ENCODE peak calls at places on chromosomes 6 and 20, in four cellular contexts. G is AG04450, D is tibial nerve, Y is aorta. T is an unnamed sample.

GRCh38 chr20:63587256-63587655 is 13.2 kb upstream of the HELZ2 start:
- DNase-seq in G (no peak), D (no peak), Y (peak), T (no peak)

GRCh38 chr6:164322533-164322932 is 908.0 kb downstream of the QKI start:
- DNase-seq in G (no peak), D (no peak), Y (no peak), T (no peak)

GRCh38 chr6:11785449-11785951 is 6.9 kb upstream of the ADTRP start:
- DNase-seq in G (no peak), D (no peak), Y (no peak), T (no peak)

GRCh38 chr6:121901432-121901831 is 466.0 kb downstream of the GJA1 start:
- DNase-seq in G (no peak), D (no peak), Y (no peak), T (no peak)

GRCh38 chr20:841568-842546 is 8.3 kb downstream of the FAM110A start:
- DNase-seq in G (no peak), D (no peak), Y (peak), T (no peak)

GRCh38 chr6:116766506-116767176 is 1.1 kb upstream of the FAM162B start:
- DNase-seq in G (no peak), D (no peak), Y (no peak), T (no peak)

GRCh38 chr6:107198631-107199416 is 83.5 kb upstream of the BEND3 start:
- DNase-seq in G (no peak), D (no peak), Y (no peak), T (no peak)

GRCh38 chr6:161418458-161418945 is 144.6 kb upstream of the AGPAT4 start:
- DNase-seq in G (peak), D (peak), Y (no peak), T (peak)

GRCh38 chr20:45392733-45393132 is 14.6 kb upstream of the TP53TG5 start:
- DNase-seq in G (no peak), D (no peak), Y (no peak), T (no peak)

GRCh38 chr6:135393289-135393688 is 104.3 kb downstream of the AHI1 start:
- DNase-seq in G (no peak), D (no peak), Y (no peak), T (no peak)

GRCh38 chr6:46290916-46291633 is 120.3 kb upstream of the ENPP5 start:
- DNase-seq in G (no peak), D (no peak), Y (no peak), T (no peak)

GRCh38 chr6:73964455-73964854 is 268.5 kb downstream of the CD109 start:
- DNase-seq in G (no peak), D (no peak), Y (no peak), T (no peak)

GRCh38 chr6:144248003-144248402 is 37.1 kb upstream of the UTRN start:
- DNase-seq in G (no peak), D (no peak), Y (no peak), T (no peak)

GRCh38 chr20:63624486-63624885 is 2.4 kb downstream of the GMEB2 start:
- DNase-seq in G (no peak), D (no peak), Y (peak), T (no peak)

GRCh38 chr6:160400426-160400825 is 52.2 kb downstream of the SLC22A3 start:
- DNase-seq in G (no peak), D (no peak), Y (no peak), T (no peak)

GRCh38 chr6:109718991-109719390 is 27.9 kb downstream of the FIG4 start:
- DNase-seq in G (no peak), D (no peak), Y (no peak), T (no peak)

GRCh38 chr20:20594171-20594530 is 118.3 kb downstream of the RALGAPA2 start:
- DNase-seq in G (no peak), D (peak), Y (no peak), T (peak)

GRCh38 chr6:132730560-132730959 is 16.7 kb upstream of the VNN1 start:
- DNase-seq in G (peak), D (no peak), Y (no peak), T (no peak)

GRCh38 chr20:49318430-49319203 is 40.8 kb upstream of the ZNFX1 start:
- DNase-seq in G (no peak), D (no peak), Y (peak), T (no peak)

GRCh38 chr20:63708301-63709148 is 686 bp downstream of the ZGPAT start:
- DNase-seq in G (no peak), D (no peak), Y (no peak), T (no peak)

GRCh38 chr20:59063358-59064213 is 21.0 kb upstream of the PRELID3B start:
- DNase-seq in G (peak), D (no peak), Y (no peak), T (no peak)

GRCh38 chr6:117138920-117139319 is 126.4 kb upstream of the VGLL2 start:
- DNase-seq in G (no peak), D (peak), Y (no peak), T (no peak)

GRCh38 chr20:25135031-25135430 is 53.1 kb upstream of the VSX1 start:
- DNase-seq in G (no peak), D (no peak), Y (no peak), T (no peak)

GRCh38 chr6:6685249-6685667 is 96.7 kb downstream of the LY86 start:
- DNase-seq in G (no peak), D (no peak), Y (no peak), T (no peak)

GRCh38 chr6:79984261-79984660 is 20.2 kb upstream of the TTK start:
- DNase-seq in G (no peak), D (no peak), Y (no peak), T (no peak)

GRCh38 chr6:25173951-25174474 is 105.2 kb upstream of the CARMIL1 start:
- DNase-seq in G (peak), D (no peak), Y (no peak), T (peak)

GRCh38 chr20:50572922-50573777 is 63.0 kb downstream of the PTPN1 start:
- DNase-seq in G (peak), D (peak), Y (peak), T (no peak)

GRCh38 chr20:50611128-50611810 is 80.1 kb downstream of the RIPOR3 start:
- DNase-seq in G (no peak), D (no peak), Y (no peak), T (no peak)

GRCh38 chr6:151196571-151196970 is 43.2 kb upstream of the AKAP12 start:
- DNase-seq in G (peak), D (peak), Y (no peak), T (no peak)

GRCh38 chr6:44629636-44630035 is 242.1 kb downstream of the CDC5L start:
- DNase-seq in G (no peak), D (no peak), Y (no peak), T (no peak)

GRCh38 chr20:35773154-35773751 is 1.4 kb downstream of the PHF20 start:
- DNase-seq in G (no peak), D (peak), Y (no peak), T (no peak)

GRCh38 chr6:151014404-151015150 is 149.1 kb downstream of the MTHFD1L start:
- DNase-seq in G (no peak), D (peak), Y (peak), T (peak)

GRCh38 chr20:49281059-49281912 is 3.4 kb upstream of the ZNFX1 start:
- DNase-seq in G (no peak), D (no peak), Y (no peak), T (peak)

GRCh38 chr20:58306421-58307261 is 2.9 kb upstream of the RAB22A start:
- DNase-seq in G (peak), D (peak), Y (no peak), T (peak)

GRCh38 chr6:28742668-28743270 is 181.0 kb downstream of the TRIM27 start:
- DNase-seq in G (no peak), D (no peak), Y (no peak), T (no peak)

GRCh38 chr20:2140561-2140960 is 38.9 kb downstream of the STK35 start:
- DNase-seq in G (no peak), D (peak), Y (peak), T (no peak)

GRCh38 chr6:1023229-1023628 is 288.7 kb upstream of the FOXQ1 start:
- DNase-seq in G (no peak), D (no peak), Y (no peak), T (no peak)

GRCh38 chr20:14526891-14527290 is 189.5 kb upstream of the FLRT3 start:
- DNase-seq in G (no peak), D (no peak), Y (no peak), T (no peak)

GRCh38 chr6:11218827-11219826 is 13.3 kb downstream of the NEDD9 start:
- DNase-seq in G (no peak), D (peak), Y (no peak), T (no peak)

DNA sequence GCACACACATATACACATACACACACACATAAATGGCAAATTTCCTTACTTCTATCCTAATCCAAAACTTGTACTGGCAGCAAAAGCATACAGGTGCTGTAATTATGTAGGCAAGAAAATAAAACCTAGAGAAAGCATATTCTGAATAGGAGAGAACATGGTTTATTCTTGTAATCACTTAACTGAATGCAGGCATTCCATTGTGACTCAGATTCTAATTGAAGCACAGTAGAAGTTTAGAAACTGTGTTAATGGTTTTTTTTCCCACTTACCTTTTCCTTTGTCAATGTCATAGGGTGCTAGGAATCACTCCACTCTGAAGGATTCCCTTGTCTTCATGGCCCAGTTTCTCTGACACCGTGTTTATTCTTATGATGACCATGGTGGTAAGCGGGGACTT is 164.1 kb downstream of the OGFRL1 start:
- DNase-seq in G (no peak), D (no peak), Y (no peak), T (no peak)
- H3K4me3 ChIP-seq in G (no peak), D (no peak), Y (no peak), T (no peak)

DNA sequence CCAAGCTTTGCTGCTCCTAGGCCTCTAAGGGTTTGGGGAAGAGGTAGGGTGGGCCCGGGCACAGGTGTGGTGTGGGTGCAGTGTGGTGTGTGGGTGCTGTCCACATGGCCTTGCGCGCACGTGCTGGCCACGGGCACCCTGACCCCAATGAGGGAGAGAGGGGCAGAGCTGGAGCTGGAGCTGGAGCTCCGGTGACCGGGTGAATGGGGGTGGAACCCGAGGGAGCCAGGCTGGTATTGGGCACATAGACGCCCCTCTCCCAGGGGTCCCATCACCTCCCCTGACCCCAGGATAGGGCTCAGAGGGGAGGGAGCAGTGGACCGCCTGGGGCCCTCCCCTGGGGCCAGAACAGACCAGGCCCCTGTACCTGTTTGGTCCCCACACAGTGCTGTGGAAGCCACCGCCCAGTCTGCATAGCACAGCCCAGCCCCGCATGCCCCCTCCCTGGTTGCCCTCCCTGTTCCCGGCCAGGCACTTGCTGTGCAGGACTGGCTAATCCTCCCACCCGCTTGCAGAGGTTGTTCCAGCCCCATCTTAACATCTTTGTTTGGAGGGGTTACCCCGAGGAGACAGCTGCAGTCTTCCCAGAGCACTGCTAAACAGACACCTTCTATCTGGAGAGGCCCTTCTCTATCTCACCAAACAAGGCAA is 984 bp downstream of the ADAM33 start:
- DNase-seq in G (no peak), D (no peak), Y (no peak), T (no peak)
- H3K4me3 ChIP-seq in G (peak), D (peak), Y (peak), T (no peak)

GRCh38 chr20:19405958-19406357 is 193.5 kb downstream of the SLC24A3 start:
- DNase-seq in G (no peak), D (no peak), Y (no peak), T (no peak)

GRCh38 chr20:19404836-19405235 is 192.4 kb downstream of the SLC24A3 start:
- DNase-seq in G (no peak), D (no peak), Y (no peak), T (no peak)

GRCh38 chr20:19407731-19408130 is 195.3 kb downstream of the SLC24A3 start:
- DNase-seq in G (no peak), D (no peak), Y (no peak), T (no peak)

GRCh38 chr20:19408971-19409370 is 196.5 kb downstream of the SLC24A3 start:
- DNase-seq in G (no peak), D (no peak), Y (no peak), T (no peak)

GRCh38 chr20:19406371-19406770 is 193.9 kb downstream of the SLC24A3 start:
- DNase-seq in G (no peak), D (no peak), Y (no peak), T (no peak)
- H3K4me3 ChIP-seq in G (no peak), D (no peak), Y (no peak), T (no peak)

DNA sequence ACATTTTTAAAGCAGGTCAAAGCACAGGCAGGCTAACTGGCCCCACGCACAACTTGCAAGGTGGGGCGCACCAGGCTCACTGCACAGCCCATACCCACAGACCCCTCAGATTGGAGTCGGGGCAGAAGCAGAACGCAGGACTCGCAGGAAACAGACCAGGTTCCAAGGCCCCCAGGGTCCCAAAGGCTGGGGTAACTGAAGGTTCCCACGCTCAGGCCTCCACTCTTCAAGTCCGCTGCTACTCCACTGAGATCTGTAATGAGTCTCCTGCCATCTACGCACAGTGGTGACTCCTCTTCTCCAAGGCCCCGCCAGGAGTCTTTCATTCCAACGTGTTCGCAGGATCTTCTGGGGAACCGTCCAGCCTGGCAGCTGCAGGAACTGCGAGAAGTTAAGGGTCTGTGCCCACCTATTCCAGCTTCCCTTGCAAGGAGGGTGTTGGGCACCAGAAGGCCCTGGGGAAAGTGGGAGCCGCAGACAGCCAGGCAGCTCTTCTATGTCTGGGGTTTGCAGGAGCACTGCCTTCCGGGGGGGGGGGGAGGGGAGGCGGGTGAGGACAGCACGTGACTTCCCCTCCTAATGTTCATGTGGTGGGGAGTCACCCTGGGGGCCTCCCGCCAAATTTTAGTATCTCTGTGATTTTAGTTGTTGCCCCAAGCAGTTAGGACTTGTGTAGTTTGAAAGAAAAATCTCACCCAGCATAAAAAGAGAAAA is 2.0 kb upstream of the TAF4 start:
- DNase-seq in G (no peak), D (no peak), Y (no peak), T (no peak)
- H3K4me3 ChIP-seq in G (no peak), D (no peak), Y (no peak), T (no peak)

GRCh38 chr20:53642196-53643030 is 48.8 kb upstream of the ZNF217 start:
- DNase-seq in G (no peak), D (peak), Y (no peak), T (peak)
- H3K4me3 ChIP-seq in G (no peak), D (no peak), Y (no peak), T (no peak)

GRCh38 chr6:19444041-19444440 is 393.1 kb upstream of the ID4 start:
- DNase-seq in G (no peak), D (no peak), Y (no peak), T (no peak)

GRCh38 chr6:19434065-19434464 is 403.1 kb upstream of the ID4 start:
- DNase-seq in G (no peak), D (no peak), Y (no peak), T (no peak)

GRCh38 chr6:19435755-19436154 is 401.4 kb upstream of the ID4 start:
- DNase-seq in G (no peak), D (no peak), Y (no peak), T (no peak)

GRCh38 chr6:19433101-19433500 is 404.1 kb upstream of the ID4 start:
- DNase-seq in G (no peak), D (no peak), Y (no peak), T (no peak)

DNA sequence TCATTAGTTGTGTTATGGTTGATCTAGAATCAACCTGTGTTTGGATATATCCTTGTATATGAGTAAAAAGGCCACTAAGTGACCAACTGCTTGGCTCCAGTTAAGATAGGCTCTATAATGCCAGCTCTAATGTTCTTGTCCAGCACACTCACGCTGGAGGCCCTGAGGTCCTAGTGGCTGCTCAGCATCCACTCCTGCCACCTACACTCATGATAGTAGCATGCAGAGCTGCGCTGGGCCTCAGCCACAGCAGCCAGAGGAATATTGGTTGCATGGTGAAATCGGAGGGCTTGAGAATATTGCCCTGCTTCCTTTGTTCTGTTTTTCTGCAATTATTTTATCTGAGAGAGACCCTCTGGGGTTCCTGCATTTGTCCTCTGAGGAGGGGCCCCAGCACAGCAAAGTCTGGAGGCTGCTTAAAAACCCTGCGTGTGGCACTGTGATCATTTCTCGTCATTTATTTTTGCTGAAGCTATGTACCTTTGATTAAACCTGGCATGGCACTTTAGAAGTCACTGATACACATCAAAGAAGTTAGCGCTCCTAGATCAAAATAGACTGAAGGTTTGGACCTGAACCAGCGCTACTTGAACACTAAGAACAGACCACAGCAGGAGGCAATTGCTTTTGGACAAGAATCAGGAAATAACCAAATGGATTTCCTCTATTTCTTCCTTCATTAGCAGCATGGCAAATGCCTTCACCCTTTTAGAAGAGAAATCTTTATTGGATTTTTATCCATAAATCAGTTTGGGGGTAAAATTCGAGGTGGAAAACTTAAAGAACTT is 398.4 kb upstream of the ID4 start:
- DNase-seq in G (no peak), D (no peak), Y (no peak), T (no peak)
- H3K4me3 ChIP-seq in G (no peak), D (no peak), Y (no peak), T (no peak)

DNA sequence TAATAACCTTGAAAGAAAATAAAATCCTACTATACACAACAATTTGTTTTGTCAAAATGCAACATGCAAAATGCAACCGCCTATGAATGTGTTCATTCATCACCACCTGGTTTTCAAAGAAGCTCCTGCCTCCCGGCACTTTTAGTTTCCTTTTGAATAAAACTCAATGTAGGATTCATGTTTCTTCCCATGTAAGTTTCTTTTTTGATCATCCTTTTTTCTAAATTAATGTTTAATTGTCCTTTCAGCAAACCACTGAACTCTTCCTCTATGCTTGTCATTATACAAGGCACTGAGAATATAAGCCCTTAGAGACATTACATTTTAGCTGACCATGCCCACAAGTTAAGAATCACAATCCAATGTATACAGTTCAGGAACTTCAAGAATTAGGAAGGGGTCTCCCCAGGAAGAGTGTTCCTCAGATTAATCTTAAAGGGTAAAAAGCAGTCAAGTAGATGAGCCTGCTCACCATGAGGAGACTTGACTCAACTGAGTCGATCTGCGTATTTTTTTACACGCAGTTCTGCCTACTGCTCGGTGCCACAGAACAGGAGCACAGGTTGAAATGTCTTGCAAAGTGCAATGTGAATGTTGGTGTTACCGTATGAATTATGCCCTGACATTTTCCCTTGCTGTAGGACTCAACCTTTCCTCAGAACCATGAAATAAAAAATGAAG is 7.2 kb upstream of the THEMIS start:
- DNase-seq in G (no peak), D (no peak), Y (no peak), T (no peak)
- H3K4me3 ChIP-seq in G (no peak), D (no peak), Y (no peak), T (no peak)

DNA sequence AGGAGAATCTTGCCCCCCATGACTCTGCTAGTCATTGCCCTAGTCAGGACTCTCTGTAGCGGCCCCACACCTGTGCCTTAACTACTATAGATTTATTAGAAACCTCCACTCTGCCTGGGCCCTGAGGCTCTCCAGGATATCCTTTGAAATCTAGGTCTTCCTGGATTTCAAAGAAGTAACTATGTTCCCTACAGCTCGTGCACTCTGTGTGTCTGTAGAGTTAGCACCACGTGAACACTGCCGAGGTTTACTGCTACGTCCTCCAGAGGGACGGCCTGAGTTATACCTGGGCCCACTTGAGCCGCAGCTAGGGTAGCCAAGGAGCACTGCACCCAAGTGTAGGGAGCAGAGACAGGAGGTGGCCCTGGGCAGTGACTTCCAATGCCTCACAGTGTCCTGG is 19.8 kb downstream of the GLP1R start:
- DNase-seq in G (no peak), D (no peak), Y (peak), T (no peak)
- H3K4me3 ChIP-seq in G (no peak), D (no peak), Y (no peak), T (no peak)